ENCODE peak calls at places on chromosome 5, in ten cellular contexts. B is hypothalamus; N is upper lobe of left lung; S is endothelial cell of umbilical vein; K is neural crest cell; F is psoas muscle; V is left cardiac atrium; G is A172; X is stimulated activated CD4-positive, alpha-beta T cell treated with anti-CD3 and anti-CD28 coated beads, TNF-alpha, amount 100 ng/mL, for 4 hours; D is HEK293T. C is an unnamed sample.
A peak's percentile ranks its signal among the peaks of the same experiment; 100 is the strongest.

GRCh38 chr5:141825836-141826560 is 52.2 kb downstream of the PCDH1 start:
- DNase-seq in D (peak; percentile 54), K (no peak), S (no peak), V (no peak), X (no peak), B (no peak), N (no peak), F (no peak), G (no peak), C (no peak)

GRCh38 chr5:173172166-173172565 is 27.8 kb downstream of the BNIP1 start:
- DNase-seq in D (no peak), X (no peak), N (no peak), V (no peak), F (no peak), K (no peak), S (no peak), G (no peak), B (no peak), C (no peak)

GRCh38 chr5:54045077-54045792 is 265.1 kb downstream of the ARL15 start:
- DNase-seq in D (no peak), G (no peak), B (no peak), X (no peak), F (no peak), N (no peak), K (no peak), V (no peak), S (no peak), C (no peak)

GRCh38 chr5:149448831-149449714 is 70.0 kb upstream of the IL17B start:
- DNase-seq in G (no peak), K (no peak), V (no peak), X (no peak), B (no peak), N (no peak), F (no peak), S (peak; percentile 56), D (no peak), C (no peak)

GRCh38 chr5:126680215-126680817 is 79.6 kb downstream of the PHAX start:
- DNase-seq in S (no peak), K (no peak), V (no peak), N (no peak), D (no peak), F (no peak), X (no peak), B (no peak), G (peak; percentile 7), C (no peak)

GRCh38 chr5:71957431-71957934 is 149.8 kb upstream of the MAP1B start:
- DNase-seq in N (no peak), D (no peak), S (no peak), K (no peak), G (no peak), V (no peak), B (no peak), X (no peak), F (no peak), C (no peak)

GRCh38 chr5:98248949-98249348 is 524.5 kb upstream of the RGMB start:
- DNase-seq in K (no peak), F (no peak), N (no peak), G (peak; percentile 81), B (no peak), D (no peak), V (no peak), X (no peak), S (no peak), C (no peak)

GRCh38 chr5:103295871-103296270 is 37.3 kb downstream of the MACIR start:
- DNase-seq in F (no peak), X (no peak), N (no peak), G (no peak), B (no peak), S (no peak), V (no peak), D (no peak), K (no peak), C (no peak)

GRCh38 chr5:505946-506555 is 18.2 kb downstream of the SLC9A3 start:
- DNase-seq in B (no peak), K (no peak), G (no peak), D (no peak), X (no peak), N (peak; percentile 73), F (no peak), V (no peak), S (no peak), C (no peak)

GRCh38 chr5:36040651-36041536 is 25.8 kb downstream of the UGT3A2 start:
- DNase-seq in X (no peak), N (no peak), F (no peak), S (no peak), B (no peak), G (no peak), K (no peak), D (no peak), V (no peak), C (no peak)

GRCh38 chr5:57004800-57005199 is 52.9 kb upstream of the MIER3 start:
- DNase-seq in S (no peak), D (no peak), X (no peak), V (no peak), K (no peak), G (no peak), N (no peak), F (no peak), B (no peak), C (no peak)

GRCh38 chr5:32506251-32506661 is 61.7 kb upstream of the ZFR start:
- DNase-seq in F (no peak), D (no peak), G (no peak), K (no peak), N (no peak), S (peak; percentile 86), X (no peak), V (no peak), B (no peak), C (no peak)

GRCh38 chr5:173679909-173680626 is 63.6 kb upstream of the BOD1 start:
- DNase-seq in N (no peak), F (no peak), D (no peak), S (no peak), B (no peak), G (no peak), X (no peak), K (no peak), V (no peak), C (no peak)

GRCh38 chr5:50623666-50624065 is 42.8 kb upstream of the PARP8 start:
- DNase-seq in N (no peak), B (no peak), G (no peak), K (no peak), F (no peak), X (no peak), D (no peak), V (no peak), S (no peak), C (no peak)